ENCODE peak calls at places on chromosomes 6 and 20, in eight cellular contexts. B is left ventricle myocardium inferior, G is transverse colon, U is colonic mucosa, V is AG04450, K is PC-3, T is fibroblast of lung, F is tibial artery. X is an unnamed sample.

GRCh38 chr6:31187780-31188194 is 17.3 kb upstream of the POU5F1 start:
- DNase-seq in B (no peak), G (no peak), U (peak; percentile 65), V (no peak), K (peak; percentile 33), T (no peak), F (no peak), X (no peak)

GRCh38 chr6:122872311-122872710 is 83.3 kb downstream of the SMPDL3A start:
- DNase-seq in B (no peak), G (no peak), U (no peak), V (no peak), K (peak; percentile 55), T (no peak), F (no peak), X (no peak)

GRCh38 chr6:47161176-47161687 is 119.1 kb upstream of the ADGRF1 start:
- DNase-seq in B (no peak), G (peak; percentile 36), U (peak; percentile 70), V (no peak), K (peak; percentile 96), T (peak; percentile 56), F (no peak), X (no peak)

GRCh38 chr20:16001286-16001685 is 572.0 kb downstream of the KIF16B start:
- DNase-seq in B (no peak), G (no peak), U (no peak), V (no peak), K (peak; percentile 27), T (peak; percentile 0), F (no peak), X (no peak)

GRCh38 chr20:54123587-54124180 is 50.1 kb downstream of the CYP24A1 start:
- DNase-seq in B (no peak), G (peak; percentile 79), U (peak; percentile 76), V (no peak), K (peak; percentile 100), T (peak; percentile 99), F (no peak), X (no peak)

GRCh38 chr6:137233561-137234504 is 14.6 kb upstream of the IFNGR1 start:
- DNase-seq in B (no peak), G (no peak), U (peak; percentile 45), V (peak; percentile 68), K (peak; percentile 71), T (peak; percentile 77), F (peak; percentile 58), X (peak; percentile 73)

GRCh38 chr6:41561386-41561785 is 15.2 kb downstream of the FOXP4 start:
- DNase-seq in B (no peak), G (no peak), U (no peak), V (no peak), K (no peak), T (no peak), F (no peak), X (no peak)

GRCh38 chr6:8579372-8579771 is 144.0 kb upstream of the SLC35B3 start:
- DNase-seq in B (no peak), G (no peak), U (no peak), V (no peak), K (no peak), T (peak; percentile 13), F (no peak), X (no peak)

GRCh38 chr6:34083227-34083889 is 62.5 kb downstream of the GRM4 start:
- DNase-seq in B (no peak), G (no peak), U (no peak), V (no peak), K (no peak), T (no peak), F (no peak), X (no peak)

GRCh38 chr6:149636116-149636515 is 12.4 kb downstream of the KATNA1 start:
- DNase-seq in B (no peak), G (no peak), U (peak; percentile 21), V (peak; percentile 10), K (peak; percentile 69), T (peak; percentile 23), F (no peak), X (no peak)

GRCh38 chr20:41011551-41012067 is 17.0 kb upstream of the TOP1 start:
- DNase-seq in B (no peak), G (peak; percentile 58), U (no peak), V (no peak), K (no peak), T (no peak), F (no peak), X (no peak)

GRCh38 chr20:37994512-37994911 is 38.7 kb downstream of the TTI1 start:
- DNase-seq in B (no peak), G (no peak), U (no peak), V (peak; percentile 23), K (peak; percentile 94), T (peak; percentile 89), F (no peak), X (no peak)

GRCh38 chr6:166553563-166554271 is 32.8 kb downstream of the RAMACL start:
- DNase-seq in B (peak; percentile 50), G (no peak), U (peak; percentile 30), V (peak; percentile 61), K (peak; percentile 69), T (peak; percentile 88), F (no peak), X (no peak)

GRCh38 chr6:166556336-166556735 is 30.1 kb downstream of the RAMACL start:
- DNase-seq in B (no peak), G (no peak), U (no peak), V (no peak), K (no peak), T (peak; percentile 74), F (no peak), X (no peak)

GRCh38 chr6:166552600-166552999 is 33.9 kb downstream of the RAMACL start:
- DNase-seq in B (no peak), G (no peak), U (no peak), V (no peak), K (no peak), T (no peak), F (no peak), X (no peak)

GRCh38 chr6:166555066-166555465 is 31.4 kb downstream of the RAMACL start:
- DNase-seq in B (no peak), G (no peak), U (no peak), V (no peak), K (no peak), T (no peak), F (no peak), X (no peak)

DNA sequence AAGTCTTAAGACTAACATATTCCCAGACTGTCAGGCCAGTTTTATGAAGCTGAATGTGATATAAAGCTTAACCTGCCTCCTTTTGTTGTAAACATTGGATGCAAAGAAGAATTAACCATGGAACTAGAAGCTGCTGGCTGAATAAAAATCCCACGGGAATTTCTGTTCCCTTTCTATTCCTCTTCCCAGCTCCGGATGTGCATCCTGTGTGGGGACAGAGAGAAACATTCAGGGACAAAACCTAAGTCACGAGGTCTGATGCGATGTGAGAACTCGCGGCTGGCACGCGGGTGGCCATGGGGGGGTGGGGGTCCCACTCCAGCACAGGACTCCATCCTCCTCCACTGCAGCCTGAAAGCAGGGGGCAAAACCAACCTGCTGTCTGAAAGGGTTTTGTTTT is 32.2 kb downstream of the RAMACL start:
- DNase-seq in B (peak; percentile 45), G (no peak), U (no peak), V (no peak), K (no peak), T (no peak), F (no peak), X (peak; percentile 39)
- H3K27ac ChIP-seq in B (peak overlapping the region; percentile 90), G (peak overlapping the region; percentile 35), U (no peak overlapping the region), V (peak overlapping the region; percentile 48), K (peak overlapping the region; percentile 59), T (peak overlapping the region; percentile 79), F (peak overlapping the region; percentile 26), X (peak overlapping the region; percentile 82)

DNA sequence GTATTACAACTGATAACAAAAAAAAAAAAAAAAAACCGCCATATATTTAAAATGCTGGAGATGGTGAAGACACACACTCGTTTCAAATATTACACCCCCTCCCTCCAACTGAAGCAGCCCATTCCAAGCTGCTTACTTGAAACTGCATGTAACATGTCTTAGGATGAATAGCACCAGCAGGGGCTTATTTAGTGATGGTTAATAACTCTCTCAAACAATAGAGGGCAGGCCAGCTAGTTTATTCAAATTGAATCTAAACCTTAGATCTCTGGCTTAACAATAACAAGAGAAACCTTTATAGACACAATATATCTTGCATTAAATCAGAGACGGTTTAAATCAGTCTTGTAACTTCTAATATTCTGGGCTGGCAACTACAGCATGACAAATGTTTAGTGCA is 9.3 kb upstream of the JPH2 start:
- DNase-seq in B (no peak), G (no peak), U (no peak), V (no peak), K (peak; percentile 49), T (no peak), F (no peak), X (no peak)
- TF ChIP-seq CTCF in B (no peak), G (no peak), U (no peak), V (peak; percentile 36), K (peak; percentile 56), T (no peak), F (no peak), X (no peak)

GRCh38 chr6:33028220-33028849 is 18.9 kb upstream of the HLA-DOA start:
- DNase-seq in B (no peak), G (no peak), U (no peak), V (no peak), K (no peak), T (no peak), F (no peak), X (no peak)
- H3K27me3 ChIP-seq in B (peaks cover 4% of the 10 kb centered on the region), G (peaks cover 15% of the 10 kb centered on the region), U (no peaks in the 10 kb centered on the region), V (peaks cover 17% of the 10 kb centered on the region), K (peaks cover 62% of the 10 kb centered on the region), T (peaks cover 12% of the 10 kb centered on the region), F (no peaks in the 10 kb centered on the region), X (no peaks in the 10 kb centered on the region)

GRCh38 chr20:20547221-20547875 is 165.1 kb downstream of the RALGAPA2 start:
- DNase-seq in B (no peak), G (no peak), U (no peak), V (peak; percentile 72), K (peak; percentile 54), T (peak; percentile 73), F (no peak), X (no peak)

GRCh38 chr20:20549267-20549612 is 163.2 kb downstream of the RALGAPA2 start:
- DNase-seq in B (no peak), G (no peak), U (peak; percentile 61), V (no peak), K (peak; percentile 70), T (peak; percentile 10), F (no peak), X (no peak)

GRCh38 chr20:20547876-20548266 is 164.6 kb downstream of the RALGAPA2 start:
- DNase-seq in B (no peak), G (no peak), U (no peak), V (no peak), K (no peak), T (no peak), F (no peak), X (no peak)

GRCh38 chr20:20549699-20550098 is 162.7 kb downstream of the RALGAPA2 start:
- DNase-seq in B (no peak), G (no peak), U (no peak), V (peak; percentile 73), K (peak; percentile 99), T (peak; percentile 73), F (no peak), X (no peak)

DNA sequence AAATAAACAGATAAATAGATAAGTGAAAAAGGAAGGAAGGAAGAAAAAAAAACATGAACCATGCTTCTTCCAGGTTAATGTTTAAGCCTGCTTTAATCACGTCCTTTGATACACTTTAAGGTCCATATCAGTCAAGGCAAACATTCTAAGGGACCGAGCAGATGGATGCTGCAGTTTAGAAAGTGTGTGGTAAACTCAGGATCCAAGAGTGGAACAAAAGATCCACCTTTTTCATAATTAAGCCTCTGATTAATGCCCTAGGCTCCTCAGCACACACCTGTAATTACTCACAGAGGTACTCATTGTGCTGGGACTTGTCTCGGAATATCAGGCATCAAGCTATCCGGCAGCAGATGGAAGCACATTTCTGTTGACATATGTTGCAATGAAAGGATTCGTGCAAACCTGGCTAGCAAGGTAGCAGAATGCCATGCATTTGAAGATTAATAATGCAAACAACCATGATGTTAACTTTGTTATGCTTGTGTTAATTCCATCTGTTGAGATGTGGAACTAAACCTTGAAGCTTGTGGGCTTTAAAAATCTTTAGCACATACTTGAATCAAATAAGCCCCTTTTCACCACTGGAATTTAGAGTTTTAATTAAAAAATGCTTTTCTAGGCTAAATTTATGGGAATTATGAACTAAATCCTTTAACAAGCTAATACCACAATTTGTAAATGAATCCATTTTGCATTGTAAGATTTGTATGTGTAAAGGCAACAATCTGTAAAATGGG is 163.7 kb downstream of the RALGAPA2 start:
- DNase-seq in B (no peak), G (no peak), U (no peak), V (no peak), K (peak; percentile 79), T (no peak), F (no peak), X (no peak)
- H3K27ac ChIP-seq in B (no peak overlapping the region), G (no peak overlapping the region), U (no peak overlapping the region), V (no peak overlapping the region), K (peak overlapping the region; percentile 95), T (no peak overlapping the region), F (no peak overlapping the region), X (no peak overlapping the region)